ENCODE peak calls at places on chromosomes 13 and 19, in six cellular contexts. O, Z, H, D, C and P are unnamed samples.

GRCh38 chr19:28963481-28964245 is 249.3 kb downstream of the UQCRFS1 start:
- DNase-seq in O (no peak), Z (no peak), H (no peak), D (peak), C (no peak), P (no peak)

GRCh38 chr19:447816-448546 is 12.9 kb downstream of the SHC2 start:
- DNase-seq in O (no peak), Z (no peak), H (peak), D (no peak), C (no peak), P (no peak)

GRCh38 chr19:16327131-16327450 is 2.5 kb downstream of the KLF2 start:
- DNase-seq in O (no peak), Z (no peak), H (no peak), D (no peak), C (no peak), P (no peak)

GRCh38 chr19:3986260-3987041 is 1.2 kb upstream of the EEF2 start:
- DNase-seq in O (peak), Z (no peak), H (peak), D (peak), C (peak), P (peak)

GRCh38 chr13:98599502-98600328 is 22.8 kb upstream of the STK24 start:
- DNase-seq in O (peak), Z (no peak), H (no peak), D (peak), C (no peak), P (no peak)

GRCh38 chr13:29754486-29754806 is 96.0 kb downstream of the UBL3 start:
- DNase-seq in O (peak), Z (no peak), H (no peak), D (peak), C (no peak), P (peak)

GRCh38 chr13:44088911-44089851 is 209.5 kb downstream of the LACC1 start:
- DNase-seq in O (no peak), Z (no peak), H (no peak), D (no peak), C (no peak), P (no peak)

GRCh38 chr13:49112782-49113525 is 107.2 kb upstream of the MLNR start:
- DNase-seq in O (no peak), Z (no peak), H (no peak), D (peak), C (no peak), P (no peak)

GRCh38 chr19:2245273-2245672 is 3.9 kb upstream of the AMH start:
- DNase-seq in O (no peak), Z (no peak), H (no peak), D (no peak), C (no peak), P (no peak)

GRCh38 chr19:33280351-33280921 is 21.9 kb downstream of the CEBPA start:
- DNase-seq in O (no peak), Z (no peak), H (no peak), D (no peak), C (no peak), P (no peak)

GRCh38 chr13:100254002-100254401 is 165.1 kb downstream of the PCCA start:
- DNase-seq in O (peak), Z (no peak), H (no peak), D (no peak), C (no peak), P (peak)

GRCh38 chr13:113742000-113742441 is 17.0 kb upstream of the TMEM255B start:
- DNase-seq in O (peak), Z (peak), H (peak), D (peak), C (no peak), P (peak)

GRCh38 chr13:85700909-85701308 is 98.3 kb downstream of the SLITRK6 start:
- DNase-seq in O (no peak), Z (no peak), H (no peak), D (no peak), C (no peak), P (no peak)

GRCh38 chr13:44932850-44933251 is 56.4 kb downstream of the NUFIP1 start:
- DNase-seq in O (peak), Z (no peak), H (no peak), D (peak), C (peak), P (no peak)

GRCh38 chr13:20332361-20333096 is 100.4 kb upstream of the GJB6 start:
- DNase-seq in O (no peak), Z (peak), H (no peak), D (no peak), C (no peak), P (no peak)

GRCh38 chr19:35354898-35355297 is 3.4 kb upstream of the FFAR3 start:
- DNase-seq in O (no peak), Z (no peak), H (no peak), D (no peak), C (no peak), P (no peak)

GRCh38 chr19:58330458-58330857 is 3.7 kb downstream of the ZSCAN22 start:
- DNase-seq in O (no peak), Z (no peak), H (no peak), D (peak), C (no peak), P (peak)

GRCh38 chr19:39264306-39265290 is 3.6 kb upstream of the IFNL2 start:
- DNase-seq in O (no peak), Z (no peak), H (no peak), D (no peak), C (no peak), P (no peak)

GRCh38 chr19:44653977-44654784 is 10.5 kb downstream of the PVR start:
- DNase-seq in O (peak), Z (peak), H (peak), D (peak), C (peak), P (peak)

DNA sequence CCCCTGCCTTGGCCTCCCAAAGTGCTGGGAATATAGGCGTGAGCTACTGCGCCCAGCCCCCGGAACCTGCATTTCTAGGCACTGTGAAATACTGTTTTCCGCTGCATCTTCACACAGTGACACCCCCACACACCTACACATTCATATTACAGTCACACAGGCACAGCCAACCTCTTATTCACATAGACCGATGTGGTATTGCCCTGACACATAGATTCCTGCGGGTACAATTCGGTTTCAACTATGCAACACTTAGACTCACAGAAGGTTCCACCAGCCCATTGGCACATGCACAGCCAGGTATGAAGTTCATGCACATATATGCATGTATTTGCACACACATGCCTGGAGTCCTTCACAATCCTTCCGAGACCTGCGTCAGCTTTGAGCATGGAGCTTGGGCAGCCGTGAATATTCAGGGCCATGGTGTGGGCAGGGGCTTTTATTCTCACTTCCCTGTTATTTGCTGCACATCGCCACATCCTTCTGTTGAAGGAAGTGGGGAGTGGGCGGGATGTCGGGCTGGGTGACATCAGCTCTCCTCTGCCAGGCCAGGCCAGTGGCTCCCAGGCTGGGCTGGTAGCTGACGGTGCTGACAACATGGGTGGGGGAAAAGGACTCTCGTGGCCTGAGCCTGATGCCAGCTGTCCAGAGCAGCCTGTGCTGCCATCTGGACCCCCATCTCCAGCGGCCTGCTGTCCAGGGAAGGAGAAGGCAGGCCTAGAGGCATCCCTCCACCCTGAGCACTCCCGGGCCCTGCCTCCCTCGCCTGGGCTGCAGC is 5.4 kb upstream of the CDC37 start:
- DNase-seq in O (no peak), Z (no peak), H (peak), D (no peak), C (no peak), P (no peak)
- TF ChIP-seq POLR2A in O (no peak), Z (no peak), H (no peak), D (no peak), C (no peak), P (no peak)

DNA sequence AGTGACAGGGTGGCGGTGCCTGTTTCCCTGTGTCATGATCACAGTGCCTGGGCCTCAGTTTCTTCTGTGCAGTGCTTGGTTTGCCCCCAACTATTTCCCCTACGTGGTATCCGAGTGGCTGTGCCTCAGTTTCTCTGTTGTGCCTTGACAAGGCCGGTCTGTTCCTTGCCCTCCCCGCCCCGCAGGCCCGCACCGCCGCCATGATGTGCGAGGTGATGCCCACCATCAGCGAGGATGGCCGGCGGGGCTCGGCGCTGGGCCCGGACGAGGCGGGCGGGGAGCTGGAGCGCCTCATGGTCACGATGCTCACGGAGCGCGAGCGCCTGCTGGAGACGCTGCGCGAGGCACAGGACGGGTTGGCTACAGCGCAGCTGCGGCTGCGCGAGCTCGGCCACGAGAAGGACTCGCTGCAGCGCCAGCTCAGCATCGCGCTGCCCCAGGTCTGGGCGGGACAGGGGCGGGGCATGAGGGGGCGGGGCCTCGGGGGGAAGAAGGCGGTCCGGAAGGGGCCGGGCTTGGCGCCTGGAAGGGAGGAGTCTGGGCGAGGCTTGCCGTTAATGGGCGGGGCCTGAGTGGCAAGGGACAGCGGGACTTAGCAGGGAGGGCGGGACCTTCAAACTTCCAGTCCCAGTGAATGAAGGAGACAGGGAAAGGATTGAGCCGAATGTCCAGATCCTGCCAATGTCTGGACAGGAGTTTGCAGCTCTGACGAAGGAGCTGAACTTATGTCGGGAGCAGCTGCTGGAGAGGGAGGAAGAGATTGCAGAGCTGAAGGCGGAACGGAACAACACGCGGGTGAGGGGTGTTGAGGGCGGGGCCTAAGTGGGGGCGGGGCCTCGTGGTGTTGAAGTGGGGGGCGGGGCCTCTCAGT is 8.6 kb downstream of the PPFIA3 start:
- DNase-seq in O (peak), Z (peak), H (peak), D (peak), C (peak), P (peak)
- TF ChIP-seq POLR2A in O (peak), Z (no peak), H (no peak), D (no peak), C (no peak), P (no peak)

DNA sequence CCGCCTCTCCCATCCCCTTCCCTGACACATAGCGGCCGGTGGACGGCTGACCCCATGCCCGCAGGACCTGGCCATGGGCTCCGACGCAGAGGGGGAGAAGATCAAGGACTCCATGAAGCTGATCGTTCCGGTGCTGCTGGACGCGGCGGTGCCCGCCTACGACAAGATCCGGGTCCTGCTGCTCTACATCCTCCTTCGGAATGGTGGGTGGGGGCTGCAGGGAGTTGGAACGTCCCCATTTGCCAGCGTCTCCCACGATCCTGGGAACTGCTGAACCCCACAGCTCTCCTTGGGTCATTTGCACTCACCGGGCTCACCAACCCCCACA is 7.6 kb downstream of the STXBP2 start:
- DNase-seq in O (no peak), Z (no peak), H (no peak), D (no peak), C (no peak), P (no peak)
- TF ChIP-seq POLR2A in O (no peak), Z (no peak), H (no peak), D (no peak), C (no peak), P (no peak)

DNA sequence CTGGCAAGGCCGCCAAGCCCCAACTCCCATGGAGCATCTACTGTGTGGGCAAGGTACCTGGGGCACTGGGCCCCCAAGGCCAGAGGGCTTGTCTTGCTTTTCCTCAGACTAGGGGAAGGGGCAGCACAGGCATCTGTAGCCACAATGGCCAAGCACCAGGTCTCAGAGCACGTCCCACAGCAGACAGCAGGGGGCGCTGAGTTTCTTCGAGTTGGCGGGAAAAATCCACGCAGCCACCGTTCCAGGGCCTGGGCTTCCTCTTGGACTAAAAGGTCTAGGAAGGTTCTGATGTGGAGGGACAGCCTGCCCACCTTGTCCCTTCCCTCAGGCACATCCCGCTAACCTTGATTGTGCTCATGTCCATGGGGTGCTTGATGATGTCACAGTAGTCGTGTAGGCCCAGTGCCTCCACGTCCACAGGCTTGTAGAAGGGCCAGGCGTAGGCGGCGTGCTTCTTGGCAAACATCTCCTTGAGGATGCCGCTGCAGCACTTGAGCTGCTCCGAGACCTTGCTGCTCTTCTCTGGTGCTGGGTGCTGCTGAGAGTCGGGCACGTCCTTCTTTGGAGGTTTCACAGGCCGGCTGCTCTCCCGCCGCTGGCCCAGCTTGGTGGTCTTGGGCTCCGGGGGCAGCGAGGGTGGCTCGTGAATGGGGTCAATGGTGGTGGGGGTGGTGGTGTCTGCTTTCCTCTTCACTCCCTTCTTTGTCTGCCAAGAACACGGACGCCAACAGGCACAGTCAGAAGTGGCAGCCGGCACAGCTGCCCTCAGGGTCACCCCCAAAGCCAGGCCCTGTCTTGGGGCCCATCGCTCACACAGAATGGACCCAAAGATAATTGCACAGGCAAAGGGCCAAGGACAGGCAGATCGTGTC is 32.0 kb upstream of the EPHX3 start:
- DNase-seq in O (peak), Z (peak), H (peak), D (peak), C (peak), P (peak)
- TF ChIP-seq POLR2A in O (no peak), Z (no peak), H (no peak), D (no peak), C (no peak), P (no peak)

DNA sequence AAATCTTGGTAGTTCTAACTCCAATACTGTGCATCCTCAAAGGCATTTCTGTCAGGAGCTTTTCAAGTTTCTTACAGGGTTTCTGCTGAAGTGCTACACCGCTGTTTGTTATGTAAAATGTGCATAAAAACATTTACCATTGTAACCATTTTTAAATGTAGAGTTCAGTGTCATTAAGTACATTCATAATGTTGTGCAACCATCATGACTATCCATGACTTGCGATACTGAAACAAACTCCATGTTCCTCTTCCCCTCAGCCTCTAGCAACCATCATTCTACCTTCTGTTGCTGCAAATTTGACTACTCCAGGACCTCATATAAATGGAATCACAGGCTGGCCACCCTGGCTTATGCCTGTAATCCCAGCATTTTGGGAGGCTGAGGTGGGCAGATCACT is 14.4 kb upstream of the SLC25A42 start:
- DNase-seq in O (no peak), Z (no peak), H (no peak), D (peak), C (no peak), P (peak)
- TF ChIP-seq POLR2A in O (no peak), Z (no peak), H (no peak), D (no peak), C (no peak), P (no peak)

GRCh38 chr13:26499209-26499601 is 58.3 kb upstream of the WASF3 start:
- DNase-seq in O (no peak), Z (no peak), H (no peak), D (no peak), C (no peak), P (no peak)

GRCh38 chr13:26500618-26501320 is 56.7 kb upstream of the WASF3 start:
- DNase-seq in O (no peak), Z (no peak), H (no peak), D (no peak), C (no peak), P (no peak)

GRCh38 chr13:26508885-26509284 is 48.6 kb upstream of the WASF3 start:
- DNase-seq in O (peak), Z (peak), H (peak), D (peak), C (peak), P (no peak)

GRCh38 chr13:26502826-26503225 is 54.7 kb upstream of the WASF3 start:
- DNase-seq in O (no peak), Z (peak), H (no peak), D (peak), C (no peak), P (no peak)

DNA sequence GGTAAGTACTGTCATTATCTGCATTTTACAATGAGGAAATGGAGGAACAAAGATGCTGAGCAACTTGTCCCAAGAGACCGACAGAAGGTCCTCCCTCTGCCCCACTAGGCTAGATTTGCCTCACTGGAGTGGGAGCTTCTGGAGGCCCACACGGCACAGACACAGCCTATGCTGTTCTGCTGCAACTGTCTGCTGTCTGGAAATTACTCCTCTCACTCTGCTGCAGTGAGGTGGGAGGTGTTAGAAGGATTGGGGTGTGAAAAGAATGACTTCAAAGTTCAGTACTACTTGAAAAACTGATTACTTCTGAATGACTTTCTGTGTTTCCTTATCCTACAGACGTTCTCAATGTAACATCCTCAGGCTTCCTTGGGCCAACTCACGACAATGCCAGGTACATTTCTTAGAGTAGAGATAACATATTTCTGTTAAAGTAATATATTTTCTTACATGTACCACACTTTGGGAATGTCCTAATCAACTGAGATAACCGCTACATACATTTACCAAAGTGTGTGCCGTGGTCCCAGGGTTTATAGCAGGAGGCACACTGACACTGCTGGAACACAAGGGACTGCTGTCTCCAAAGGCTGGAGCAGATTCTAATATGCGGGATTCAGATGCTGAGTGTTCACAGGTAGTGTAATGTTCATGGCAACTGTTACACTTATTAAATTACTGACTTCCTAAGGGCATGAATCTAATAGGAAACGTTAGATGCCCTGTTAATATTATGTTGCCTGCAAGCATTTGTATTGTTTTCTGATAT is 53.5 kb upstream of the WASF3 start:
- DNase-seq in O (no peak), Z (no peak), H (no peak), D (no peak), C (no peak), P (no peak)
- TF ChIP-seq POLR2A in O (no peak), Z (no peak), H (no peak), D (no peak), C (no peak), P (no peak)

GRCh38 chr19:53868892-53869804 is 1.5 kb downstream of the MYADM start:
- DNase-seq in O (peak), Z (peak), H (peak), D (peak), C (peak), P (peak)
- TF ChIP-seq POLR2A in O (no peak), Z (peak), H (peak), D (peak), C (peak), P (peak)